ENCODE peak calls at places on chromosomes 2 and 18, in six cellular contexts. One of them, this sample, is unnamed.

GRCh38 chr2:70574618-70575017 is 21.0 kb upstream of the TGFA start:
- DNase-seq in MCF 10A: no peak
- DNase-seq in cardiac muscle cell: no peak
- DNase-seq in epithelial cell of proximal tubule: no peak
- DNase-seq in H9: no peak
- DNase-seq in activated CD8-positive, alpha-beta T cell treated with anti-CD3 and anti-CD28 coated beads for 36 hours: no peak
- DNase-seq in this sample: no peak

GRCh38 chr2:43412121-43412753 is 183.6 kb downstream of the THADA start:
- DNase-seq in MCF 10A: peak; percentile 35
- DNase-seq in cardiac muscle cell: no peak
- DNase-seq in epithelial cell of proximal tubule: no peak
- DNase-seq in H9: no peak
- DNase-seq in activated CD8-positive, alpha-beta T cell treated with anti-CD3 and anti-CD28 coated beads for 36 hours: no peak
- DNase-seq in this sample: no peak

GRCh38 chr18:58911241-58911640 is 46.6 kb downstream of the ZNF532 start:
- DNase-seq in MCF 10A: no peak
- DNase-seq in cardiac muscle cell: no peak
- DNase-seq in epithelial cell of proximal tubule: no peak
- DNase-seq in H9: no peak
- DNase-seq in activated CD8-positive, alpha-beta T cell treated with anti-CD3 and anti-CD28 coated beads for 36 hours: no peak
- DNase-seq in this sample: no peak

GRCh38 chr2:105443610-105444598 is 45.1 kb upstream of the FHL2 start:
- DNase-seq in MCF 10A: no peak
- DNase-seq in cardiac muscle cell: no peak
- DNase-seq in epithelial cell of proximal tubule: no peak
- DNase-seq in H9: no peak
- DNase-seq in activated CD8-positive, alpha-beta T cell treated with anti-CD3 and anti-CD28 coated beads for 36 hours: no peak
- DNase-seq in this sample: no peak

GRCh38 chr2:108388045-108388444 is 10.3 kb downstream of the SULT1C4 start:
- DNase-seq in MCF 10A: no peak
- DNase-seq in cardiac muscle cell: no peak
- DNase-seq in epithelial cell of proximal tubule: peak; percentile 94
- DNase-seq in H9: no peak
- DNase-seq in activated CD8-positive, alpha-beta T cell treated with anti-CD3 and anti-CD28 coated beads for 36 hours: no peak
- DNase-seq in this sample: no peak

GRCh38 chr2:228613133-228613532 is 431.6 kb upstream of the SPHKAP start:
- DNase-seq in MCF 10A: peak; percentile 85
- DNase-seq in cardiac muscle cell: no peak
- DNase-seq in epithelial cell of proximal tubule: no peak
- DNase-seq in H9: no peak
- DNase-seq in activated CD8-positive, alpha-beta T cell treated with anti-CD3 and anti-CD28 coated beads for 36 hours: peak; percentile 3
- DNase-seq in this sample: no peak

GRCh38 chr18:38237796-38238195 is 672.2 kb upstream of the CELF4 start:
- DNase-seq in MCF 10A: no peak
- DNase-seq in cardiac muscle cell: no peak
- DNase-seq in epithelial cell of proximal tubule: no peak
- DNase-seq in H9: no peak
- DNase-seq in activated CD8-positive, alpha-beta T cell treated with anti-CD3 and anti-CD28 coated beads for 36 hours: no peak
- DNase-seq in this sample: no peak

GRCh38 chr2:32727157-32727556 is 99.3 kb downstream of the TTC27 start:
- DNase-seq in MCF 10A: no peak
- DNase-seq in cardiac muscle cell: no peak
- DNase-seq in epithelial cell of proximal tubule: no peak
- DNase-seq in H9: no peak
- DNase-seq in activated CD8-positive, alpha-beta T cell treated with anti-CD3 and anti-CD28 coated beads for 36 hours: no peak
- DNase-seq in this sample: no peak

GRCh38 chr2:162487816-162488215 is 143.9 kb downstream of the GCA start:
- DNase-seq in MCF 10A: no peak
- DNase-seq in cardiac muscle cell: no peak
- DNase-seq in epithelial cell of proximal tubule: no peak
- DNase-seq in H9: no peak
- DNase-seq in activated CD8-positive, alpha-beta T cell treated with anti-CD3 and anti-CD28 coated beads for 36 hours: no peak
- DNase-seq in this sample: no peak

GRCh38 chr2:54620948-54621347 is 102.5 kb upstream of the EML6 start:
- DNase-seq in MCF 10A: no peak
- DNase-seq in cardiac muscle cell: no peak
- DNase-seq in epithelial cell of proximal tubule: no peak
- DNase-seq in H9: no peak
- DNase-seq in activated CD8-positive, alpha-beta T cell treated with anti-CD3 and anti-CD28 coated beads for 36 hours: no peak
- DNase-seq in this sample: no peak

GRCh38 chr2:111950241-111950640 is 51.8 kb downstream of the MERTK start:
- DNase-seq in MCF 10A: no peak
- DNase-seq in cardiac muscle cell: no peak
- DNase-seq in epithelial cell of proximal tubule: no peak
- DNase-seq in H9: no peak
- DNase-seq in activated CD8-positive, alpha-beta T cell treated with anti-CD3 and anti-CD28 coated beads for 36 hours: no peak
- DNase-seq in this sample: no peak

GRCh38 chr2:237324446-237325236 is 89.3 kb downstream of the COL6A3 start:
- DNase-seq in MCF 10A: no peak
- DNase-seq in cardiac muscle cell: no peak
- DNase-seq in epithelial cell of proximal tubule: no peak
- DNase-seq in H9: no peak
- DNase-seq in activated CD8-positive, alpha-beta T cell treated with anti-CD3 and anti-CD28 coated beads for 36 hours: no peak
- DNase-seq in this sample: no peak

GRCh38 chr2:223654384-223654915 is 52.3 kb upstream of the SCG2 start:
- DNase-seq in MCF 10A: no peak
- DNase-seq in cardiac muscle cell: no peak
- DNase-seq in epithelial cell of proximal tubule: no peak
- DNase-seq in H9: no peak
- DNase-seq in activated CD8-positive, alpha-beta T cell treated with anti-CD3 and anti-CD28 coated beads for 36 hours: no peak
- DNase-seq in this sample: no peak

GRCh38 chr2:74242354-74243071 is 44.1 kb downstream of the MTHFD2 start:
- DNase-seq in MCF 10A: no peak
- DNase-seq in cardiac muscle cell: no peak
- DNase-seq in epithelial cell of proximal tubule: no peak
- DNase-seq in H9: no peak
- DNase-seq in activated CD8-positive, alpha-beta T cell treated with anti-CD3 and anti-CD28 coated beads for 36 hours: no peak
- DNase-seq in this sample: no peak

DNA sequence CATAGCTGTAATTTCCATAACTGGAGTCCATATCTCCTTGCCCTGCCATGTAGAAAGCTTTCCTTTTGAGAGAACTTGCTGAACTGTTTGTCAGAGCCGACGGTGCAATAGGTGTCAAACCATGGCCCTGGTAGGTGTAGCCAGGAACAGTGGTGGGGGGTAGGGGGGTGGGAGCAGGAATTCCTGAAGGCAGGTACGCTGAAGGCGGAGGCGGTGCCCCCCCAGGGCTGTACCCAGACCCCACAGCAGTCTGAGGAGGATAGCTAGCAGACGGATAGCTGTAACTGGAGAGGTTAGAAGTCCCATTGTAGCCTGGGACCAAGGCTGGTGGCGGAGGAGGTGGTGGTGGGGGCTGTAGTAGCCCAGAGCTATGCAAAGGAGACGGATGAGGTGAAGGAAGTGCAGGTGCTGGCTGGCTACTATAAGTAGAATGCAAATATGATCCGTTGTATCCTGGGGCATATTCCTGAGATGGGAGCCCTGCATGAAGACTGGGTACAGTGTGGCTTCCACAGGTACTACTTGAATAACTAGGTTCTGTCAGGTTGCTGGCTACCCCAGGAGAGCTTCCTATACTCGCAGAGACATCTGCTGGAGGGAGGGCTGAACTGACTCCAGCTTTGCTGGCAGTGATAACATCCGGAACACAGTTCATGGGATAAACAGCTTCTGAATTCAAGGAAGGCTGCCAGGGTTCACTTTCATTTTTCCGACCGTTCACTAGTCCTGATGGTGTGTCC is 124.8 kb downstream of the FIGN start:
- DNase-seq in MCF 10A: no peak
- DNase-seq in cardiac muscle cell: no peak
- DNase-seq in epithelial cell of proximal tubule: no peak
- DNase-seq in H9: peak; percentile 48
- DNase-seq in activated CD8-positive, alpha-beta T cell treated with anti-CD3 and anti-CD28 coated beads for 36 hours: no peak
- DNase-seq in this sample: peak; percentile 14
- TF ChIP-seq CTCF in MCF 10A: no peak
- TF ChIP-seq CTCF in cardiac muscle cell: no peak
- TF ChIP-seq CTCF in epithelial cell of proximal tubule: peak; percentile 53
- TF ChIP-seq CTCF in H9: peak; percentile 62
- TF ChIP-seq CTCF in activated CD8-positive, alpha-beta T cell treated with anti-CD3 and anti-CD28 coated beads for 36 hours: no peak
- TF ChIP-seq CTCF in this sample: no peak

GRCh38 chr2:233402346-233402745 is 48.1 kb downstream of the DGKD start:
- DNase-seq in MCF 10A: no peak
- DNase-seq in cardiac muscle cell: no peak
- DNase-seq in epithelial cell of proximal tubule: no peak
- DNase-seq in H9: no peak
- DNase-seq in activated CD8-positive, alpha-beta T cell treated with anti-CD3 and anti-CD28 coated beads for 36 hours: no peak
- DNase-seq in this sample: no peak

GRCh38 chr2:233400961-233401360 is 46.7 kb downstream of the DGKD start:
- DNase-seq in MCF 10A: no peak
- DNase-seq in cardiac muscle cell: no peak
- DNase-seq in epithelial cell of proximal tubule: no peak
- DNase-seq in H9: no peak
- DNase-seq in activated CD8-positive, alpha-beta T cell treated with anti-CD3 and anti-CD28 coated beads for 36 hours: no peak
- DNase-seq in this sample: no peak

GRCh38 chr2:233402774-233403173 is 48.5 kb downstream of the DGKD start:
- DNase-seq in MCF 10A: no peak
- DNase-seq in cardiac muscle cell: no peak
- DNase-seq in epithelial cell of proximal tubule: no peak
- DNase-seq in H9: no peak
- DNase-seq in activated CD8-positive, alpha-beta T cell treated with anti-CD3 and anti-CD28 coated beads for 36 hours: no peak
- DNase-seq in this sample: no peak

GRCh38 chr2:233400341-233400740 is 46.0 kb downstream of the DGKD start:
- DNase-seq in MCF 10A: no peak
- DNase-seq in cardiac muscle cell: no peak
- DNase-seq in epithelial cell of proximal tubule: no peak
- DNase-seq in H9: no peak
- DNase-seq in activated CD8-positive, alpha-beta T cell treated with anti-CD3 and anti-CD28 coated beads for 36 hours: peak; percentile 47
- DNase-seq in this sample: no peak

DNA sequence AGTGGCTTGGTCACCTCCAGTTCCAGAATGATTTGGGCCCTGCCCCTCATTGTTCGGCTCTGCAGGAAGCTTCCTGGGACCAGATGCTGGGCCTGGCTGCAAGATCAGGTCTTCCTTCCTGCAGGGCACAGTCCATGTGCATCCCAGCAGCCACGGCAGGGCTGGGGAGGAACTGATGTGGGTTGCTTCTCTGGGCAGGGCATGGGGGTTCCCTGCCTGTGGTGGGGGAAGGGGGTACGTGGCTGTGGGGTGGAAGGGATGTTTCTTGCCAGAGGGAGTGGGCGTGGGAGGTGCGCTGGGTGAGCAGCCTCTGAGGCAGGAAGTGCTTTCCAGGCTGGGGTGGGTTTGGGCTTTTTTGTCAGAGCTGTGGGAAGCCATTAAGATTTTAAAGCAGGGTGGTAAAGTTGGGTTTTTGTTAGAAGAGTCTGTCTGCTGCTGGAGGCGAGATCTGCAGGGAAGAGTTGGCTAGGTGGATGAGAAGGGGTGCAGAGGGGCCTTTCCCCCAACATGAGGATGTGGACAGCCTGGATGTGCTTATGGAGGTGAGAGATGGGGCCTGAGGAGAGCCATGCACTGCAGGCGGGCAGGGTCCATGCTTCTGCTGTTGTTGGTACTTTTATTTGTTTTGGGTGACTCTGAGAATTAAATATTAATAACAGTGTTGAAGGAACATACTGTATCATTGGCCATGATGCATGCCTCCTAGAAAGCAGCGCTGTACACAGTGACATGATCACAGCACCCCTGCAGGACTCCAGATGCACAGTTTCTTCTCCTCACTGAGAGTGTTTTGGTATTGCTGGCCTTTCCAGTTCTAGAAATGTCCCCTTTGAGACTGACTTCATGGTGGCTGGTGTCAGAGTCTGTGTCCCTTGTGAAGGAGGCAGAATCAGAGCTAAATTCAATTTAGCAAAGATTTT is 45.3 kb downstream of the DGKD start:
- DNase-seq in MCF 10A: no peak
- DNase-seq in cardiac muscle cell: no peak
- DNase-seq in epithelial cell of proximal tubule: no peak
- DNase-seq in H9: peak; percentile 50
- DNase-seq in activated CD8-positive, alpha-beta T cell treated with anti-CD3 and anti-CD28 coated beads for 36 hours: peak; percentile 79
- DNase-seq in this sample: no peak
- TF ChIP-seq CTCF in MCF 10A: no peak
- TF ChIP-seq CTCF in cardiac muscle cell: no peak
- TF ChIP-seq CTCF in epithelial cell of proximal tubule: peak; percentile 2
- TF ChIP-seq CTCF in H9: no peak
- TF ChIP-seq CTCF in activated CD8-positive, alpha-beta T cell treated with anti-CD3 and anti-CD28 coated beads for 36 hours: peak; percentile 32
- TF ChIP-seq CTCF in this sample: no peak

GRCh38 chr2:173300458-173300857 is 54.2 kb upstream of the CDCA7 start:
- DNase-seq in MCF 10A: no peak
- DNase-seq in cardiac muscle cell: no peak
- DNase-seq in epithelial cell of proximal tubule: no peak
- DNase-seq in H9: no peak
- DNase-seq in activated CD8-positive, alpha-beta T cell treated with anti-CD3 and anti-CD28 coated beads for 36 hours: no peak
- DNase-seq in this sample: no peak

GRCh38 chr2:173298536-173299097 is 56.1 kb upstream of the CDCA7 start:
- DNase-seq in MCF 10A: no peak
- DNase-seq in cardiac muscle cell: no peak
- DNase-seq in epithelial cell of proximal tubule: peak; percentile 4
- DNase-seq in H9: no peak
- DNase-seq in activated CD8-positive, alpha-beta T cell treated with anti-CD3 and anti-CD28 coated beads for 36 hours: no peak
- DNase-seq in this sample: no peak

GRCh38 chr2:173296235-173296634 is 58.4 kb upstream of the CDCA7 start:
- DNase-seq in MCF 10A: no peak
- DNase-seq in cardiac muscle cell: no peak
- DNase-seq in epithelial cell of proximal tubule: no peak
- DNase-seq in H9: no peak
- DNase-seq in activated CD8-positive, alpha-beta T cell treated with anti-CD3 and anti-CD28 coated beads for 36 hours: no peak
- DNase-seq in this sample: no peak

GRCh38 chr2:173305303-173305702 is 49.4 kb upstream of the CDCA7 start:
- DNase-seq in MCF 10A: no peak
- DNase-seq in cardiac muscle cell: no peak
- DNase-seq in epithelial cell of proximal tubule: no peak
- DNase-seq in H9: no peak
- DNase-seq in activated CD8-positive, alpha-beta T cell treated with anti-CD3 and anti-CD28 coated beads for 36 hours: no peak
- DNase-seq in this sample: no peak

DNA sequence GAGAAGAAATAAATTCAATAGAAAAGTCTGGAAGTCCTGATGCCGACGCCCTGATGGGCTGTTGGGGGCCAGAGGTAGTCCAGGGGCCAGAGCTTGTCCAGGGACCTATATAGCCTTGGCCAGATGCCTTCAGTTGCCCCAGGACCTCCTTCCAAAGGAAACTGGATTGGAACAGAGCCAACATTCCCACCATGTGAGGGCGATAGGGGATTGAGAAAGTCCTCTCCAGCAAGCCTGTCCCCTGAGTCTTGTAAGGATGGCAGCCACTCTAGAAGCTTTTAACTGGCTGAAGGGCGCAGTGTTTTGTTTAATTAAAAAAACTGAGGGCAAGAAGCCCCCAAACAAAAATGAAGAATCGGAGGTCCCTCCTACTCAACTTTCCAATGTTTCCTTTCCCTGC is 54.9 kb upstream of the CDCA7 start:
- DNase-seq in MCF 10A: no peak
- DNase-seq in cardiac muscle cell: no peak
- DNase-seq in epithelial cell of proximal tubule: no peak
- DNase-seq in H9: peak; percentile 43
- DNase-seq in activated CD8-positive, alpha-beta T cell treated with anti-CD3 and anti-CD28 coated beads for 36 hours: no peak
- DNase-seq in this sample: no peak
- TF ChIP-seq CTCF in MCF 10A: no peak
- TF ChIP-seq CTCF in cardiac muscle cell: no peak
- TF ChIP-seq CTCF in epithelial cell of proximal tubule: no peak
- TF ChIP-seq CTCF in H9: peak; percentile 30
- TF ChIP-seq CTCF in activated CD8-positive, alpha-beta T cell treated with anti-CD3 and anti-CD28 coated beads for 36 hours: no peak
- TF ChIP-seq CTCF in this sample: no peak

GRCh38 chr2:203532957-203533695 is 2.0 kb downstream of the RAPH1 start:
- DNase-seq in MCF 10A: peak; percentile 62
- DNase-seq in cardiac muscle cell: peak; percentile 9
- DNase-seq in epithelial cell of proximal tubule: no peak
- DNase-seq in H9: no peak
- DNase-seq in activated CD8-positive, alpha-beta T cell treated with anti-CD3 and anti-CD28 coated beads for 36 hours: peak; percentile 9
- DNase-seq in this sample: peak; percentile 5
- TF ChIP-seq CTCF in MCF 10A: no peak
- TF ChIP-seq CTCF in cardiac muscle cell: no peak
- TF ChIP-seq CTCF in epithelial cell of proximal tubule: no peak
- TF ChIP-seq CTCF in H9: no peak
- TF ChIP-seq CTCF in activated CD8-positive, alpha-beta T cell treated with anti-CD3 and anti-CD28 coated beads for 36 hours: no peak
- TF ChIP-seq CTCF in this sample: no peak